ENCODE peak calls at places on chromosomes 7 and 10, in four cellular contexts. N, G, J and X are unnamed samples. For H3K4me1, the result is how much of the 10 kb centered on the place peaks cover.

GRCh38 chr10:97553575-97554100 is 18.9 kb upstream of the ANKRD2 start:
- DNase-seq in N (peak), G (peak), J (peak), X (peak)

GRCh38 chr10:5550621-5551530 is 26.1 kb downstream of the CALML3 start:
- DNase-seq in N (no peak), G (peak), J (no peak), X (no peak)

GRCh38 chr7:22427122-22427503 is 70.2 kb upstream of the RAPGEF5 start:
- DNase-seq in N (no peak), G (no peak), J (no peak), X (no peak)

GRCh38 chr7:16170671-16171070 is 250.7 kb downstream of the CRPPA start:
- DNase-seq in N (no peak), G (peak), J (no peak), X (no peak)

GRCh38 chr7:54664235-54665228 is 94.5 kb downstream of the SEC61G start:
- DNase-seq in N (peak), G (peak), J (peak), X (peak)

GRCh38 chr7:81783818-81784217 is 14.0 kb upstream of the HGF start:
- DNase-seq in N (no peak), G (no peak), J (no peak), X (no peak)

GRCh38 chr7:24316340-24316739 is 32.4 kb downstream of the NPY start:
- DNase-seq in N (no peak), G (no peak), J (no peak), X (no peak)

GRCh38 chr7:15323545-15323944 is 238.3 kb downstream of the AGMO start:
- DNase-seq in N (no peak), G (no peak), J (no peak), X (no peak)

GRCh38 chr10:101297901-101298451 is 56.0 kb upstream of the BTRC start:
- DNase-seq in N (peak), G (peak), J (peak), X (peak)

GRCh38 chr10:75295901-75296441 is 60.2 kb upstream of the COMTD1 start:
- DNase-seq in N (no peak), G (no peak), J (no peak), X (no peak)

GRCh38 chr7:21355406-21355874 is 72.4 kb upstream of the SP4 start:
- DNase-seq in N (peak), G (no peak), J (no peak), X (no peak)

GRCh38 chr7:16926283-16926682 is 44.5 kb upstream of the AGR3 start:
- DNase-seq in N (peak), G (no peak), J (peak), X (no peak)

GRCh38 chr7:21773326-21773725 is 172.4 kb downstream of the CDCA7L start:
- DNase-seq in N (no peak), G (no peak), J (peak), X (no peak)

GRCh38 chr10:86535057-86535882 is 13.7 kb upstream of the WAPL start:
- DNase-seq in N (peak), G (peak), J (peak), X (peak)

GRCh38 chr10:45373783-45374450 is at the start of gene ALOX5:
- DNase-seq in N (peak), G (peak), J (peak), X (peak)

GRCh38 chr10:103637855-103638561 is 144.5 kb downstream of the NEURL1 start:
- DNase-seq in N (peak), G (peak), J (no peak), X (no peak)

GRCh38 chr10:43863859-43864591 is 215.3 kb upstream of the ZNF32 start:
- DNase-seq in N (peak), G (no peak), J (no peak), X (no peak)

GRCh38 chr7:152046531-152046930 is 21.1 kb downstream of the GALNT11 start:
- DNase-seq in N (no peak), G (no peak), J (no peak), X (no peak)
- H3K4me1 ChIP-seq in N (under half), G (under half), J (under half), X (under half)

DNA sequence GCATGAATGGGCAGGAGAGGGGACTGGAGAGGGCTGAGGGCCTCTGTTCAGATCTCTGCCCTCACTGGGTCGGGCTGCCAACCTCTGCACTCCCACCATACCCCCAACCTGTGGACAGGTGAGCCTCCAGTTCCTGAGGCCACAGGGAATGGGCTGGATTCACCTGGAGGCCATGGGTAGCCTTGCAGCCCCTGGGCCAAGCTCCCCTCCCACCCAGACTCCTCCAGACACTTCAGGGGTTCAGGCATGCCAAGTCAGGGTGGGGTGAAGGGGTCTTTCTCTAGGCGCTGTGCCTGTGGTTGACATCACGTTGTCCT is 80.5 kb downstream of the ZMIZ1 start:
- DNase-seq in N (no peak), G (no peak), J (no peak), X (no peak)
- H3K4me1 ChIP-seq in N (half or more), G (half or more), J (under half), X (under half)

GRCh38 chr10:600234-600633 is 89.2 kb downstream of the DIP2C start:
- DNase-seq in N (no peak), G (no peak), J (no peak), X (no peak)

GRCh38 chr10:603745-604144 is 85.7 kb downstream of the DIP2C start:
- DNase-seq in N (no peak), G (no peak), J (no peak), X (no peak)

GRCh38 chr10:601356-601963 is 88.0 kb downstream of the DIP2C start:
- DNase-seq in N (no peak), G (no peak), J (no peak), X (no peak)

GRCh38 chr10:600876-601275 is 88.6 kb downstream of the DIP2C start:
- DNase-seq in N (no peak), G (no peak), J (no peak), X (peak)

GRCh38 chr10:602391-603005 is 87.0 kb downstream of the DIP2C start:
- DNase-seq in N (no peak), G (no peak), J (no peak), X (no peak)
- H3K4me1 ChIP-seq in N (under half), G (under half), J (under half), X (under half)

GRCh38 chr7:116356979-116357378 is 142.6 kb upstream of the CAV2 start:
- DNase-seq in N (no peak), G (no peak), J (no peak), X (no peak)

GRCh38 chr7:116354546-116355422 is 144.4 kb downstream of the TES start:
- DNase-seq in N (peak), G (peak), J (peak), X (peak)

GRCh38 chr7:116356333-116356965 is 143.1 kb upstream of the CAV2 start:
- DNase-seq in N (no peak), G (no peak), J (no peak), X (no peak)

GRCh38 chr7:116355423-116355765 is 144.1 kb upstream of the CAV2 start:
- DNase-seq in N (no peak), G (no peak), J (no peak), X (no peak)

DNA sequence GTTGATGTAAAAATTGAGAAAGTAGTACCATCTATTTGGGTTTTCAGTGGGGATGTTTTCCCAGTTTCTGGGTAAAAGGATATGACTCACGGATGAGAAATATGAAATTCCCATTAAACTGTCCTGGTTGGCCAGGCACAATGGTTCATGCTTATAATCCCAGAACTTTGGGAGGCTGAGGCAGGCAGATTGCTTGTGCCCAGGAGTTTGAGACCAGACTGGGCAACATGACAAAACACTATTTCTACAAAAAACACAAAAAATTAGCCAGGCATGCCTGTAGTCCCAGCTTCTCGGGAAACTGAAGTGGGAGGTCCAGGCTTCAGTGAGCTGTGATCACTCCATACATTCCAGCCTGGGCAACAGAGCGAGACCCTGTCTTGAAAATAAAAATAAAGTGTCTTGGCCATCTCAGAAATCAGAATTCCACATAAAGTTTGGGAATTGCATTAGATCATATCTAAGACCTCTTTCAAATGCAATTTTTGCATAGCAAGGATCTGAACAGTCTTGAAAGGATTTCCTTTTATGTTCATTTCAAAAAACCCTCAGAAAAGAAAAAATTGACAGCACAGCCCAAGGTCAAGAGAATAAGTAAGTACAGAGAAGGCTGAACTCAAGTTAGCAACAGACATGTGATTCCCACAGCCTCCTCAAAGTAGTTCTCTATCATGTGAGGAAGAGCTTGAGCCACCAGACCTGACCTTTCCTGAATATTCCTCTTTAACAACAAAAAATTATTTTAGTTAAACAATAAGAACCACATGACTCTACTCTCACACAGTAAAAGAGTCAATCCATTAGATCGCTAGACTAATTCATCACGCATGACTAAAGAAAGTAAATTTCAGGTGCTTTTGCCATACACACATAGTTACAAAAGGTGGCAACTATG is 141.5 kb upstream of the CAV2 start:
- DNase-seq in N (no peak), G (no peak), J (no peak), X (no peak)
- H3K4me1 ChIP-seq in N (under half), G (under half), J (under half), X (under half)

DNA sequence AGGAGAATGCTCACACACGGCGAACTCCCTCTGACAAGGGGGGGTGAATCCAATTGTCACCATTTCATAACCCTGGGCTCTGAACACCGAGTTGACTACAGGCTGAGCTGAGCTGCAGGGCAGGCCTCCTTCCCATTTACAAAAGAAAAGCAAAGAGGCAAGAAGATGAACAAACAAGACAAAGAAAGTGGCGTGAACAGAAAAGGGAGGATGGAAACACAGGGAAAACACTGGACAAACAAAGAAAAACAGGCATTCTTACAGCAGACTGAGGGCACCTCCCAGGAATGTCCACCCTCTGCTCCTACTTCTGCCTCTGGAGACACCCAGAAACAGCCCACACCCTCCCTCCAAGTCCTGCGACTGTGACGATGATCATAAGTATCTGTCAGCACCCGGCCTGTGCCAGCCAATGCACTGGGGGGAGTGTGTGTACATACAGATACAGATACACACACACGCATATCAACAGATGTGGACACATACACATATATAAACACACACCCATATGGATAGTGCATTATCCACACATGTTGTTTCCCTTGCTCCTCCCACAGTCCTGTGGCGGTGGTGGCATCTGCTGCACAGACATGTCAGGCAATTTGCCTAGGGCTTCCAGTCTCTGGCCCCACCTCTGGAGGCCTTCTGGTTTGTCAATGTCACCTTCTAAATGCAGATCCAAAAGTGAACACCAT is 66.2 kb downstream of the FAM53B start:
- DNase-seq in N (no peak), G (no peak), J (no peak), X (no peak)
- H3K4me1 ChIP-seq in N (half or more), G (under half), J (under half), X (under half)

GRCh38 chr10:118035358-118036031 is 11.2 kb downstream of the RAB11FIP2 start:
- DNase-seq in N (no peak), G (no peak), J (no peak), X (no peak)

GRCh38 chr10:118034755-118035154 is 12.0 kb downstream of the RAB11FIP2 start:
- DNase-seq in N (no peak), G (no peak), J (no peak), X (no peak)

GRCh38 chr10:118033905-118034304 is 12.8 kb downstream of the RAB11FIP2 start:
- DNase-seq in N (no peak), G (no peak), J (no peak), X (no peak)

GRCh38 chr10:118031351-118032075 is 15.2 kb downstream of the RAB11FIP2 start:
- DNase-seq in N (no peak), G (no peak), J (no peak), X (no peak)

GRCh38 chr10:118032564-118032963 is 14.2 kb downstream of the RAB11FIP2 start:
- DNase-seq in N (no peak), G (no peak), J (no peak), X (no peak)
- H3K4me1 ChIP-seq in N (under half), G (under half), J (under half), X (under half)

DNA sequence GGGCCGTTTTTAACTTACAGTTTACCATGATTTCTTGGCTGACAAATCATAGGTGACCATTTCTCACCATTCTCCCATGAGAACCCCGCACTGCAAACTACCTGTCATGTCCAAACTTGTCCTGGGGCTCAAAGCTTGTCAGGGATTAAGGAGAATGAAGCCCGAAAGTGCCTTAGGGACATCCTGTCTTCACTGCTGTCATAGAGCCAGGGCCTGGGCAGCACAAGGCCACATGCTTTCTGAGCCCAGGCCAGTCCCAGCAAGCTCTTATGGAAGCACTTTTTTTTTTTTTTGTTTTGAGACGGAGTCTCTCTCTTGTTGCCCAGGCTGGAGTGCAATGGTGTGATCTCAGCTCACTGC is 33.9 kb downstream of the CCM2 start:
- DNase-seq in N (no peak), G (no peak), J (peak), X (no peak)
- H3K4me1 ChIP-seq in N (under half), G (under half), J (under half), X (under half)